ENCODE peak calls at places on chromosome 17, in eight cellular contexts. One of them, this sample, is unnamed. For H3K4me1, the result is how much of the 10 kb centered on the place peaks cover.

GRCh38 chr17:28938552-28938951 is 12.8 kb downstream of the PHF12 start:
- DNase-seq in left ventricle myocardium inferior: no peak
- DNase-seq in heart right ventricle: peak
- DNase-seq in transverse colon: no peak
- DNase-seq in CD4-positive, alpha-beta memory T cell: no peak
- DNase-seq in suprapubic skin: no peak
- DNase-seq in PC-9: no peak
- DNase-seq in aorta: no peak
- DNase-seq in this sample: no peak

GRCh38 chr17:69573396-69573795 is 158.9 kb downstream of the MAP2K6 start:
- DNase-seq in heart right ventricle: no peak
- DNase-seq in suprapubic skin: no peak
- DNase-seq in transverse colon: no peak
- DNase-seq in aorta: no peak
- DNase-seq in PC-9: no peak
- DNase-seq in left ventricle myocardium inferior: no peak
- DNase-seq in CD4-positive, alpha-beta memory T cell: no peak
- DNase-seq in this sample: no peak

GRCh38 chr17:64575431-64575830 is 68.7 kb downstream of the CEP95 start:
- DNase-seq in aorta: no peak
- DNase-seq in heart right ventricle: no peak
- DNase-seq in CD4-positive, alpha-beta memory T cell: no peak
- DNase-seq in PC-9: no peak
- DNase-seq in suprapubic skin: no peak
- DNase-seq in left ventricle myocardium inferior: no peak
- DNase-seq in transverse colon: no peak
- DNase-seq in this sample: no peak

GRCh38 chr17:56222255-56222654 is 69.0 kb downstream of the ANKFN1 start:
- DNase-seq in left ventricle myocardium inferior: no peak
- DNase-seq in transverse colon: no peak
- DNase-seq in suprapubic skin: no peak
- DNase-seq in heart right ventricle: no peak
- DNase-seq in aorta: no peak
- DNase-seq in CD4-positive, alpha-beta memory T cell: no peak
- DNase-seq in PC-9: no peak
- DNase-seq in this sample: no peak

GRCh38 chr17:80457236-80457856 is 19.1 kb downstream of the NPTX1 start:
- DNase-seq in aorta: no peak
- DNase-seq in left ventricle myocardium inferior: no peak
- DNase-seq in transverse colon: no peak
- DNase-seq in CD4-positive, alpha-beta memory T cell: no peak
- DNase-seq in PC-9: no peak
- DNase-seq in heart right ventricle: no peak
- DNase-seq in suprapubic skin: no peak
- DNase-seq in this sample: peak

GRCh38 chr17:58054641-58055040 is 28.6 kb upstream of the DYNLL2 start:
- DNase-seq in CD4-positive, alpha-beta memory T cell: no peak
- DNase-seq in transverse colon: no peak
- DNase-seq in suprapubic skin: no peak
- DNase-seq in PC-9: no peak
- DNase-seq in aorta: no peak
- DNase-seq in left ventricle myocardium inferior: no peak
- DNase-seq in heart right ventricle: no peak
- DNase-seq in this sample: peak

GRCh38 chr17:8057691-8058114 is 18.8 kb downstream of the ALOX15B start:
- DNase-seq in heart right ventricle: no peak
- DNase-seq in PC-9: peak
- DNase-seq in transverse colon: no peak
- DNase-seq in CD4-positive, alpha-beta memory T cell: peak
- DNase-seq in aorta: no peak
- DNase-seq in suprapubic skin: peak
- DNase-seq in left ventricle myocardium inferior: no peak
- DNase-seq in this sample: no peak

GRCh38 chr17:61970030-61970429 is 42.2 kb upstream of the INTS2 start:
- DNase-seq in transverse colon: no peak
- DNase-seq in aorta: no peak
- DNase-seq in PC-9: no peak
- DNase-seq in suprapubic skin: no peak
- DNase-seq in heart right ventricle: no peak
- DNase-seq in left ventricle myocardium inferior: no peak
- DNase-seq in CD4-positive, alpha-beta memory T cell: no peak
- DNase-seq in this sample: no peak

GRCh38 chr17:35289222-35289621 is 46.4 kb downstream of the SLFN5 start:
- DNase-seq in suprapubic skin: no peak
- DNase-seq in CD4-positive, alpha-beta memory T cell: peak
- DNase-seq in aorta: no peak
- DNase-seq in heart right ventricle: no peak
- DNase-seq in left ventricle myocardium inferior: no peak
- DNase-seq in transverse colon: no peak
- DNase-seq in PC-9: no peak
- DNase-seq in this sample: no peak

GRCh38 chr17:52027081-52027480 is 131.4 kb downstream of the CA10 start:
- DNase-seq in suprapubic skin: no peak
- DNase-seq in PC-9: no peak
- DNase-seq in left ventricle myocardium inferior: no peak
- DNase-seq in heart right ventricle: no peak
- DNase-seq in transverse colon: no peak
- DNase-seq in aorta: no peak
- DNase-seq in CD4-positive, alpha-beta memory T cell: no peak
- DNase-seq in this sample: no peak

GRCh38 chr17:74778960-74779359 is 2.8 kb upstream of the NAT9 start:
- DNase-seq in transverse colon: no peak
- DNase-seq in left ventricle myocardium inferior: no peak
- DNase-seq in suprapubic skin: no peak
- DNase-seq in aorta: no peak
- DNase-seq in CD4-positive, alpha-beta memory T cell: no peak
- DNase-seq in PC-9: peak
- DNase-seq in heart right ventricle: no peak
- DNase-seq in this sample: no peak

GRCh38 chr17:74782571-74782970 is 6.4 kb upstream of the NAT9 start:
- DNase-seq in aorta: no peak
- DNase-seq in transverse colon: no peak
- DNase-seq in heart right ventricle: no peak
- DNase-seq in suprapubic skin: no peak
- DNase-seq in PC-9: no peak
- DNase-seq in left ventricle myocardium inferior: no peak
- DNase-seq in CD4-positive, alpha-beta memory T cell: no peak
- DNase-seq in this sample: no peak

GRCh38 chr17:74777884-74778490 is 1.8 kb upstream of the NAT9 start:
- DNase-seq in left ventricle myocardium inferior: no peak
- DNase-seq in aorta: no peak
- DNase-seq in PC-9: no peak
- DNase-seq in suprapubic skin: no peak
- DNase-seq in heart right ventricle: no peak
- DNase-seq in transverse colon: no peak
- DNase-seq in CD4-positive, alpha-beta memory T cell: no peak
- DNase-seq in this sample: no peak

GRCh38 chr17:74779948-74780400 is 3.8 kb upstream of the NAT9 start:
- DNase-seq in PC-9: no peak
- DNase-seq in transverse colon: peak
- DNase-seq in aorta: peak
- DNase-seq in suprapubic skin: no peak
- DNase-seq in CD4-positive, alpha-beta memory T cell: peak
- DNase-seq in left ventricle myocardium inferior: peak
- DNase-seq in heart right ventricle: peak
- DNase-seq in this sample: no peak

DNA sequence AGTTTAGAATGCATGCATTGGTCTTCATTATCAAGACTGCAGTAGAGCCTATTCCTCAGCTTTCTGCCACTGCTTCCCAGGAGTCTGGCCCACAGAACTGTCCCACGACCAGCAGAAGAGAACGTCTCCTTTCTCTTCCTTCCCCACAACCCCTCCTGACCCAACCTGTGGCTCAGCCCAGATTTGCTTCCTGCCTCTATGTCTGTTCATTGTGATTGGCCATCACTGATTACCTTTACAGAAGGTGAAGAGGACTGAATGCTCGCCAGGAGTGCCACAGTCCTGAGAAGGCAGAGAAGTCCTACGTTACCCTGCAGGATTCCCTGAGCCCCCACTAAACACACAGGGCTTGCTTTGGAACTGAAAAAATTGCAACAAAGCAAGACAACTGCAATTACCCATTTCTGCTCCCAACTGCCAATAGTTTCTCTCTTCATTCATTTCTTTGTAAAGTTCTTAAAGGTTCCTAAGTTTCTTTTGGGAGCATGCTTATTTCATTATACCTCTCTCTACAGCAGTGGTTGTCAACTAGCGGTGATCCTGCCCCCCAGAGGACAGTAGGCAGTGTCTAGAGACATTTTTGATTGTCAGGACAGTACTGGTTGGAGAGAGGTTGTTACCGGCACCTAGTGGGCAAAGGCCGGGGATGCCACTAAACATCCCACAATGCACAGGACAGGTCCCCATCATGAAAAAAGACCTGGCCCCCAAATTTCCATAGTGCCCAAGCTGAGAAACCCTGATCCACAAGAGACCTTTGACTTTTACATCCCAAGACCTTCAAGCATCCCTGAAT is 4.5 kb upstream of the NAT9 start:
- DNase-seq in heart right ventricle: no peak
- DNase-seq in transverse colon: no peak
- DNase-seq in PC-9: peak
- DNase-seq in aorta: no peak
- DNase-seq in suprapubic skin: no peak
- DNase-seq in left ventricle myocardium inferior: no peak
- DNase-seq in CD4-positive, alpha-beta memory T cell: no peak
- DNase-seq in this sample: no peak
- H3K4me1 ChIP-seq in heart right ventricle: under half
- H3K4me1 ChIP-seq in transverse colon: under half
- H3K4me1 ChIP-seq in PC-9: under half
- H3K4me1 ChIP-seq in aorta: under half
- H3K4me1 ChIP-seq in suprapubic skin: under half
- H3K4me1 ChIP-seq in left ventricle myocardium inferior: under half
- H3K4me1 ChIP-seq in CD4-positive, alpha-beta memory T cell: half or more
- H3K4me1 ChIP-seq in this sample: under half

GRCh38 chr17:48553837-48554236 is 8.9 kb upstream of the HOXB2 start:
- DNase-seq in heart right ventricle: no peak
- DNase-seq in CD4-positive, alpha-beta memory T cell: no peak
- DNase-seq in transverse colon: no peak
- DNase-seq in suprapubic skin: no peak
- DNase-seq in aorta: no peak
- DNase-seq in PC-9: no peak
- DNase-seq in left ventricle myocardium inferior: no peak
- DNase-seq in this sample: no peak
- H3K4me1 ChIP-seq in heart right ventricle: under half
- H3K4me1 ChIP-seq in CD4-positive, alpha-beta memory T cell: under half
- H3K4me1 ChIP-seq in transverse colon: under half
- H3K4me1 ChIP-seq in suprapubic skin: half or more
- H3K4me1 ChIP-seq in aorta: under half
- H3K4me1 ChIP-seq in PC-9: under half
- H3K4me1 ChIP-seq in left ventricle myocardium inferior: under half
- H3K4me1 ChIP-seq in this sample: under half

DNA sequence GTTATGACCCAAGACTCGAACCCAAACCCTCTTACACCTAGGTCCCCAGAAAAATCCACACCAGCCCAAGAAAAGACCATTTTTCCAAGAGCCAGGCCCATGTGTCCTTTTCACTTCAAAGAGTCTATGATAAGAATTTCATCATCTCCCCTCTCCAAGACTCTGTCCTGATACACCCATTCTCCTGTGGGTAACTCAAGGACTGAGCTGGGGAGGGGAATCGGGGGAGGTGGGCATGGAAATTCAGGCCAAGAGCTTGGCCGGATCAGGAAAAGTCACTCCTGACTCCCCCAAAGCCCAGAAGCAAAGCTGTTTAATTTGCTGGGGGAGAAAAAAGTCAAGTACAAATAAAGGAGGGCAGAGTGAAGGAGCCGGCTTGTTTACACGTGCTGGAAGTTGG is 3.7 kb downstream of the ACLY start:
- DNase-seq in left ventricle myocardium inferior: no peak
- DNase-seq in PC-9: no peak
- DNase-seq in CD4-positive, alpha-beta memory T cell: no peak
- DNase-seq in aorta: no peak
- DNase-seq in suprapubic skin: no peak
- DNase-seq in transverse colon: no peak
- DNase-seq in heart right ventricle: no peak
- DNase-seq in this sample: no peak
- H3K4me1 ChIP-seq in left ventricle myocardium inferior: half or more
- H3K4me1 ChIP-seq in PC-9: under half
- H3K4me1 ChIP-seq in CD4-positive, alpha-beta memory T cell: under half
- H3K4me1 ChIP-seq in aorta: under half
- H3K4me1 ChIP-seq in suprapubic skin: under half
- H3K4me1 ChIP-seq in transverse colon: under half
- H3K4me1 ChIP-seq in heart right ventricle: under half
- H3K4me1 ChIP-seq in this sample: under half

GRCh38 chr17:59719526-59719925 is 12.1 kb downstream of the VMP1 start:
- DNase-seq in suprapubic skin: no peak
- DNase-seq in CD4-positive, alpha-beta memory T cell: no peak
- DNase-seq in left ventricle myocardium inferior: no peak
- DNase-seq in heart right ventricle: no peak
- DNase-seq in transverse colon: no peak
- DNase-seq in aorta: no peak
- DNase-seq in PC-9: no peak
- DNase-seq in this sample: no peak

GRCh38 chr17:59723607-59724006 is 16.2 kb downstream of the VMP1 start:
- DNase-seq in PC-9: no peak
- DNase-seq in transverse colon: no peak
- DNase-seq in CD4-positive, alpha-beta memory T cell: no peak
- DNase-seq in heart right ventricle: no peak
- DNase-seq in left ventricle myocardium inferior: no peak
- DNase-seq in suprapubic skin: no peak
- DNase-seq in aorta: no peak
- DNase-seq in this sample: no peak

GRCh38 chr17:59725691-59726090 is 18.2 kb downstream of the VMP1 start:
- DNase-seq in CD4-positive, alpha-beta memory T cell: no peak
- DNase-seq in left ventricle myocardium inferior: no peak
- DNase-seq in aorta: no peak
- DNase-seq in heart right ventricle: no peak
- DNase-seq in transverse colon: no peak
- DNase-seq in suprapubic skin: no peak
- DNase-seq in PC-9: peak
- DNase-seq in this sample: no peak

GRCh38 chr17:59722623-59723022 is 15.2 kb downstream of the VMP1 start:
- DNase-seq in aorta: no peak
- DNase-seq in left ventricle myocardium inferior: no peak
- DNase-seq in transverse colon: no peak
- DNase-seq in suprapubic skin: no peak
- DNase-seq in PC-9: no peak
- DNase-seq in heart right ventricle: no peak
- DNase-seq in CD4-positive, alpha-beta memory T cell: no peak
- DNase-seq in this sample: no peak

DNA sequence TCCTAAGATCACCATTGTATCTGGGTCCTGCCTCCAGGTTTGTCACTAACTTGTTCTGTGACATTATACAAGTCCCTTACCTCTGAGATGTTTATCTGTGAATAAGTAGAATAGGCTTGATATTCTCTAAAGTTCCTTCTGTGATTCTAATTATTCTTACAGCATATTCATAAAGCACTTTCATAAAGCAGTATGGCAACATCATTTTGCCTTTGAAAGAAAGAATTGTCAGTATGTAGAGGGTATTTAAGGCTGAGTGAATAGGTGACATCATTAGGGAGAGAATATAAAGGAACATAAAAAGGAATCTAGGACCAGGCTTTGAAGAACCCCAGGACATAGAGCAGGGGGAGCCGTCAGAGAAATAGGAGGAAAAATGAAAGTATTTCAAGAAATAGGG is 15.6 kb downstream of the VMP1 start:
- DNase-seq in suprapubic skin: no peak
- DNase-seq in CD4-positive, alpha-beta memory T cell: no peak
- DNase-seq in aorta: no peak
- DNase-seq in left ventricle myocardium inferior: no peak
- DNase-seq in transverse colon: no peak
- DNase-seq in PC-9: no peak
- DNase-seq in heart right ventricle: no peak
- DNase-seq in this sample: no peak
- H3K4me1 ChIP-seq in suprapubic skin: under half
- H3K4me1 ChIP-seq in CD4-positive, alpha-beta memory T cell: under half
- H3K4me1 ChIP-seq in aorta: under half
- H3K4me1 ChIP-seq in left ventricle myocardium inferior: under half
- H3K4me1 ChIP-seq in transverse colon: under half
- H3K4me1 ChIP-seq in PC-9: under half
- H3K4me1 ChIP-seq in heart right ventricle: under half
- H3K4me1 ChIP-seq in this sample: under half